ENCODE peak calls at places on chromosomes 11 and 22, in nine cellular contexts. M is AG04450; S is SHP77; D is EL; H is activated naive CD8-positive, alpha-beta T cell treated with anti-CD3 and anti-CD28 coated beads, Interleukin-2, amount 50 U/mL, for 24 hours; Y is PC-3; J is NCI-H1092; B is type B pancreatic cell; A is head of caudate nucleus. R is an unnamed sample.

GRCh38 chr11:65854161-65854592 is 3.8 kb downstream of the CFL1 start:
- DNase-seq in Y (no peak), A (no peak), D (peak; percentile 11), H (no peak), M (no peak), B (no peak), S (no peak), J (no peak), R (no peak)

GRCh38 chr22:48765595-48765994 is 1062.1 kb downstream of the BRD1 start:
- DNase-seq in S (no peak), Y (no peak), J (no peak), A (no peak), B (no peak), D (no peak), H (no peak), M (no peak), R (no peak)

GRCh38 chr11:77779935-77780334 is 40.6 kb downstream of the RSF1 start:
- DNase-seq in J (no peak), H (no peak), S (no peak), A (no peak), D (peak; percentile 50), B (no peak), M (peak; percentile 3), Y (peak; percentile 68), R (no peak)

GRCh38 chr11:69057801-69058200 is 9.1 kb downstream of the TPCN2 start:
- DNase-seq in J (no peak), M (no peak), B (no peak), A (no peak), S (no peak), Y (no peak), D (no peak), H (no peak), R (no peak)

GRCh38 chr11:78344676-78345075 is 72.9 kb downstream of the GAB2 start:
- DNase-seq in H (no peak), J (no peak), A (no peak), B (no peak), M (no peak), S (no peak), D (no peak), Y (peak; percentile 55), R (no peak)

GRCh38 chr22:50604623-50605348 is 4.2 kb downstream of the MAPK8IP2 start:
- DNase-seq in H (no peak), S (no peak), B (no peak), M (no peak), D (no peak), Y (no peak), A (no peak), J (no peak), R (no peak)

GRCh38 chr22:20132686-20133246 is 1.2 kb downstream of the ZDHHC8 start:
- DNase-seq in S (no peak), Y (no peak), A (no peak), J (no peak), B (no peak), M (no peak), H (no peak), D (no peak), R (no peak)

GRCh38 chr22:46769191-46769675 is 6.8 kb downstream of the TBC1D22A start:
- DNase-seq in Y (no peak), M (no peak), B (no peak), A (no peak), J (no peak), D (no peak), S (peak; percentile 86), H (no peak), R (no peak)

GRCh38 chr11:12540075-12540685 is 134.0 kb upstream of the TEAD1 start:
- DNase-seq in B (peak; percentile 20), M (no peak), S (no peak), J (no peak), D (peak; percentile 78), Y (peak; percentile 27), A (no peak), H (no peak), R (no peak)

GRCh38 chr11:32184057-32185055 is 93.5 kb downstream of the RCN1 start:
- DNase-seq in Y (no peak), H (no peak), S (no peak), J (no peak), D (no peak), M (no peak), A (no peak), B (no peak), R (no peak)

GRCh38 chr11:78010755-78011154 is 12.3 kb downstream of the KCTD14 start:
- DNase-seq in J (no peak), M (no peak), S (no peak), B (no peak), H (no peak), Y (no peak), A (no peak), D (no peak), R (no peak)

GRCh38 chr11:536841-537621 is at the start of gene LRRC56:
- DNase-seq in Y (peak; percentile 86), A (peak; percentile 84), D (peak; percentile 86), S (peak; percentile 39), J (peak; percentile 73), H (peak; percentile 92), B (peak; percentile 83), M (peak; percentile 59), R (peak; percentile 64)

GRCh38 chr11:12170984-12171383 is 60.6 kb downstream of the MICAL2 start:
- DNase-seq in H (no peak), M (no peak), A (no peak), Y (no peak), B (no peak), S (no peak), J (no peak), D (no peak), R (no peak)

GRCh38 chr11:14861680-14862079 is 30.4 kb downstream of the CYP2R1 start:
- DNase-seq in A (no peak), B (no peak), M (no peak), Y (no peak), H (no peak), S (no peak), J (no peak), D (no peak), R (no peak)

GRCh38 chr11:36304349-36304748 is 8.3 kb downstream of the PRR5L start:
- DNase-seq in D (no peak), M (no peak), A (no peak), H (no peak), Y (no peak), B (no peak), J (no peak), S (no peak), R (no peak)

GRCh38 chr11:85884581-85885021 is 29.4 kb downstream of the CCDC83 start:
- DNase-seq in B (no peak), A (no peak), D (peak; percentile 21), H (no peak), M (no peak), S (no peak), Y (no peak), J (no peak), R (no peak)

GRCh38 chr11:36126703-36127102 is 162.5 kb downstream of the COMMD9 start:
- DNase-seq in S (no peak), Y (no peak), B (no peak), J (no peak), M (no peak), A (no peak), D (no peak), H (no peak), R (no peak)